ENCODE peak calls at places on chromosome 19, in ten cellular contexts. P is astrocyte of the spinal cord; A is lower leg skin; C is IMR-90; V is GM12865; M is HL-60; Y is brain microvascular endothelial cell; E is CD4-positive, alpha-beta T cell; U is foreskin fibroblast; S is CD8-positive, alpha-beta T cell. O is an unnamed sample.
A peak's percentile ranks its signal among the peaks of the same experiment; 100 is the strongest.

GRCh38 chr19:28694812-28695211 is 518.1 kb downstream of the UQCRFS1 start:
- DNase-seq in E (no peak), V (no peak), C (no peak), A (no peak), M (no peak), S (no peak), P (no peak), U (no peak), Y (no peak), O (no peak)

GRCh38 chr19:4198467-4199126 is 16.1 kb downstream of the ANKRD24 start:
- DNase-seq in E (no peak), M (no peak), A (no peak), Y (no peak), U (no peak), S (no peak), C (no peak), P (no peak), V (no peak), O (no peak)

GRCh38 chr19:40810160-40810559 is 11.2 kb downstream of the EGLN2 start:
- DNase-seq in U (no peak), A (no peak), S (no peak), Y (no peak), P (no peak), V (no peak), M (no peak), C (no peak), E (no peak), O (no peak)

GRCh38 chr19:6423499-6424189 is 967 bp downstream of the KHSRP start:
- DNase-seq in E (no peak), V (peak; percentile 56), S (peak; percentile 26), A (peak; percentile 34), C (peak; percentile 42), U (peak; percentile 44), P (peak; percentile 37), Y (peak; percentile 33), M (peak; percentile 35), O (peak; percentile 57)

GRCh38 chr19:15986694-15987093 is 37.9 kb downstream of the OR10H4 start:
- DNase-seq in M (no peak), Y (no peak), V (no peak), S (no peak), E (no peak), C (no peak), P (no peak), U (no peak), A (no peak), O (no peak)

GRCh38 chr19:53015730-53016129 is 2.0 kb downstream of the ERVV-1 start:
- DNase-seq in S (no peak), V (no peak), U (no peak), C (no peak), A (no peak), P (no peak), E (no peak), Y (no peak), M (no peak), O (no peak)

GRCh38 chr19:42497492-42498226 is 30.6 kb downstream of the CEACAM1 start:
- DNase-seq in V (peak; percentile 70), A (no peak), C (no peak), Y (no peak), U (no peak), E (no peak), S (no peak), P (no peak), M (no peak), O (peak; percentile 47)

GRCh38 chr19:29766100-29766499 is 45.7 kb upstream of the CCNE1 start:
- DNase-seq in Y (no peak), M (no peak), P (no peak), E (no peak), U (no peak), A (no peak), S (no peak), V (no peak), C (no peak), O (no peak)

GRCh38 chr19:17329768-17330545 is 4.7 kb downstream of the ANO8 start:
- DNase-seq in C (no peak), S (no peak), Y (no peak), V (no peak), P (no peak), U (no peak), A (no peak), M (no peak), E (no peak), O (no peak)

DNA sequence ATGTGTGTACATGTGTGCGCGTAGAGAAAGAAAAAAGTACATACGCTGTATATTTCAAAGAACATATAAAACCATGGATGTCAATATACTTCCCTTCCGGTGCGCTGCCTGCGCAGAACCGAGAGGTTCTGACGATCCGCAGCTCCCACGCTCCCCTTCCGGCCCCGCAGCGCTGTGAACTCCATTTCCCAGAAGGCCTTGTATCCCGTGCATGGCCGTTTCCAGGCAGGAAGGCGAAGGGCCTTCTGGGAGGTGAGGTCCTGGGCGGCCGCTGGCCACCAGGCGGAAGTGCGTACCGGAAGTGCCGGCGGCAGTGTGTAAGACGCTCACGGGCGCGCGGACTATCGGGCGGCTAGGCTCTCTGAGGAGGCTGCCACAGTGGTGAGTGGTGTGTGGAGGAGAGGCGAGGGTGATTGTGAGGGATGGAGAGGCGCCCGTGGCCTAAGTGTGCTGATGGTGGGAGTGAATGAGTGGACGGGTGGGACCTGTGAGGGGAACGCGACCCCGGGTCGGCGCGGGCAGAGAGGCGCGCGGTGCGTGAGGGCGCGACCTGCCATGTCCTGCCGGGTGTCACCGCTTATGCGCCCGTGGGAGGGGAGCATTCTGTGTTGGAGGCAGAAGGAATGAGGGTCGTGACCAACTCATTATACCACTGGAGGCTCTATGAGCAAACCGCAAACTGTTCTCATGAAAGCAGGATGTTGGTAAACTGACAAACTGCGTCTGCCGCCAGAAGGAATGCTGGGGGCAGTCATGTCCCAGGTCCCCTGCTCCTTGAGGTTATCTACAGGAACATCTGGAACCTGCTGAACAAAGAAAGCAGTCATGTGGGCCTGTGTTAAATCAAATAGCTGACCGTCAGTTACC is at the start of gene ERVK3-1:
- DNase-seq in S (peak; percentile 90), C (peak; percentile 98), U (peak; percentile 97), A (peak; percentile 95), E (peak; percentile 91), V (peak; percentile 99), M (peak; percentile 98), P (peak; percentile 99), Y (peak; percentile 96), O (peak; percentile 96)
- TF ChIP-seq CTCF in S (no peak), C (no peak), U (no peak), A (no peak), E (no peak), V (no peak), M (no peak), P (peak; percentile 2), Y (no peak), O (no peak)

GRCh38 chr19:3046621-3047306 is 15.5 kb downstream of the TLE5 start:
- DNase-seq in V (no peak), P (no peak), C (no peak), A (no peak), U (no peak), E (peak; percentile 44), M (no peak), Y (no peak), S (no peak), O (no peak)

GRCh38 chr19:3049089-3049488 is 13.2 kb downstream of the TLE5 start:
- DNase-seq in V (no peak), Y (no peak), E (no peak), U (no peak), P (no peak), S (no peak), C (no peak), M (no peak), A (no peak), O (no peak)

GRCh38 chr19:3045885-3046603 is 16.3 kb downstream of the TLE5 start:
- DNase-seq in V (no peak), C (no peak), A (no peak), M (no peak), P (no peak), U (no peak), Y (no peak), E (no peak), S (no peak), O (no peak)

GRCh38 chr19:3048190-3048533 is 14.1 kb downstream of the TLE5 start:
- DNase-seq in V (no peak), A (no peak), C (no peak), S (no peak), Y (no peak), E (no peak), U (no peak), M (no peak), P (no peak), O (no peak)

GRCh38 chr19:3047307-3048189 is 14.7 kb downstream of the TLE5 start:
- DNase-seq in V (peak; percentile 37), E (peak; percentile 79), Y (peak; percentile 66), A (peak; percentile 94), P (peak; percentile 69), M (peak; percentile 31), C (peak; percentile 63), U (peak; percentile 77), S (peak; percentile 73), O (no peak)
- TF ChIP-seq CTCF in V (no peak), E (no peak), Y (no peak), A (no peak), P (no peak), M (no peak), C (no peak), U (no peak), S (no peak), O (no peak)

GRCh38 chr19:11460207-11460606 is 20.6 kb downstream of the ELAVL3 start:
- DNase-seq in P (no peak), S (no peak), C (no peak), U (no peak), V (no peak), M (no peak), A (no peak), E (no peak), Y (no peak), O (no peak)
- TF ChIP-seq CTCF in P (no peak), S (no peak), C (peak; percentile 17), U (no peak), V (peak; percentile 45), M (no peak), A (no peak), E (no peak), Y (peak; percentile 54), O (peak; percentile 8)

GRCh38 chr19:5360003-5360820 is 19.6 kb upstream of the PTPRS start:
- DNase-seq in Y (no peak), S (no peak), A (no peak), U (no peak), P (no peak), M (no peak), C (peak; percentile 29), E (no peak), V (no peak), O (no peak)

GRCh38 chr19:5361407-5361806 is 20.8 kb upstream of the PTPRS start:
- DNase-seq in Y (no peak), A (no peak), V (no peak), E (no peak), M (no peak), C (no peak), P (no peak), S (no peak), U (no peak), O (no peak)

GRCh38 chr19:5365905-5366304 is 25.3 kb upstream of the PTPRS start:
- DNase-seq in Y (no peak), C (no peak), P (no peak), M (no peak), E (no peak), V (no peak), S (no peak), A (no peak), U (no peak), O (no peak)

GRCh38 chr19:5367530-5368133 is 27.0 kb upstream of the PTPRS start:
- DNase-seq in C (no peak), S (no peak), M (no peak), Y (no peak), A (no peak), V (no peak), P (no peak), E (no peak), U (no peak), O (no peak)

GRCh38 chr19:5364674-5365073 is 24.1 kb upstream of the PTPRS start:
- DNase-seq in V (no peak), E (no peak), A (no peak), P (no peak), Y (no peak), M (no peak), C (no peak), U (no peak), S (no peak), O (no peak)
- TF ChIP-seq CTCF in V (no peak), E (no peak), A (no peak), P (no peak), Y (no peak), M (no peak), C (no peak), U (no peak), S (no peak), O (no peak)